ENCODE peak calls at places on chromosome 5, in seven cellular contexts. B, C, V, A, Q, L and F are unnamed samples.

GRCh38 chr5:128378196-128378595 is 159.8 kb downstream of the FBN2 start:
- DNase-seq in B (no peak), C (no peak), V (no peak), A (no peak), Q (no peak), L (no peak), F (no peak)

GRCh38 chr5:146461319-146461718 is 14.2 kb downstream of the TCERG1 start:
- DNase-seq in B (no peak), C (no peak), V (no peak), A (no peak), Q (no peak), L (no peak), F (no peak)

GRCh38 chr5:98839469-98840383 is 66.3 kb downstream of the RGMB start:
- DNase-seq in B (peak), C (peak), V (no peak), A (no peak), Q (peak), L (peak), F (peak)

GRCh38 chr5:169384661-169385060 is 83.7 kb upstream of the SLIT3 start:
- DNase-seq in B (no peak), C (no peak), V (no peak), A (no peak), Q (no peak), L (peak), F (no peak)

GRCh38 chr5:156675402-156675801 is 174.7 kb upstream of the PPP1R2B start:
- DNase-seq in B (peak), C (no peak), V (no peak), A (no peak), Q (no peak), L (no peak), F (no peak)

GRCh38 chr5:111439473-111440075 is 72.8 kb downstream of the STARD4 start:
- DNase-seq in B (no peak), C (no peak), V (no peak), A (no peak), Q (no peak), L (no peak), F (no peak)

GRCh38 chr5:71483355-71483754 is 27.9 kb downstream of the BDP1 start:
- DNase-seq in B (peak), C (no peak), V (no peak), A (peak), Q (no peak), L (no peak), F (no peak)

GRCh38 chr5:153569036-153569435 is 78.6 kb downstream of the GRIA1 start:
- DNase-seq in B (no peak), C (no peak), V (no peak), A (no peak), Q (no peak), L (no peak), F (no peak)

GRCh38 chr5:78896128-78896527 is 89.0 kb downstream of the ARSB start:
- DNase-seq in B (no peak), C (no peak), V (no peak), A (no peak), Q (no peak), L (no peak), F (no peak)

GRCh38 chr5:98258939-98259338 is 514.5 kb upstream of the RGMB start:
- DNase-seq in B (no peak), C (no peak), V (no peak), A (no peak), Q (no peak), L (no peak), F (no peak)

GRCh38 chr5:124665625-124666024 is 80.8 kb downstream of the ZNF608 start:
- DNase-seq in B (no peak), C (no peak), V (no peak), A (no peak), Q (no peak), L (no peak), F (no peak)

GRCh38 chr5:56594821-56595220 is 220.5 kb upstream of the MAP3K1 start:
- DNase-seq in B (no peak), C (no peak), V (no peak), A (no peak), Q (no peak), L (no peak), F (no peak)

GRCh38 chr5:179836225-179837019 is 15.7 kb downstream of the SQSTM1 start:
- DNase-seq in B (no peak), C (no peak), V (peak), A (no peak), Q (peak), L (no peak), F (peak)

GRCh38 chr5:132058646-132059042 is 1.8 kb upstream of the IL3 start:
- DNase-seq in B (no peak), C (no peak), V (no peak), A (no peak), Q (no peak), L (peak), F (no peak)

GRCh38 chr5:139210585-139210984 is 12.4 kb upstream of the SIL1 start:
- DNase-seq in B (no peak), C (no peak), V (no peak), A (no peak), Q (no peak), L (no peak), F (no peak)

GRCh38 chr5:56328753-56329560 is 95.8 kb upstream of the ANKRD55 start:
- DNase-seq in B (peak), C (no peak), V (peak), A (no peak), Q (no peak), L (no peak), F (no peak)

GRCh38 chr5:125424374-125424773 is 677.9 kb upstream of the ZNF608 start:
- DNase-seq in B (no peak), C (no peak), V (no peak), A (no peak), Q (no peak), L (no peak), F (no peak)

GRCh38 chr5:137575847-137576246 is 76.7 kb upstream of the SPOCK1 start:
- DNase-seq in B (no peak), C (no peak), V (no peak), A (no peak), Q (no peak), L (no peak), F (no peak)

GRCh38 chr5:103941554-103941953 is 379.0 kb upstream of the NUDT12 start:
- DNase-seq in B (no peak), C (no peak), V (no peak), A (no peak), Q (no peak), L (no peak), F (no peak)

GRCh38 chr5:103938151-103938671 is 375.6 kb upstream of the NUDT12 start:
- DNase-seq in B (no peak), C (no peak), V (no peak), A (no peak), Q (no peak), L (no peak), F (no peak)

GRCh38 chr5:103942587-103943186 is 380.1 kb upstream of the NUDT12 start:
- DNase-seq in B (no peak), C (no peak), V (peak), A (no peak), Q (no peak), L (peak), F (no peak)

GRCh38 chr5:103943243-103943642 is 380.7 kb upstream of the NUDT12 start:
- DNase-seq in B (no peak), C (no peak), V (no peak), A (no peak), Q (no peak), L (peak), F (no peak)
- H3K4me3 ChIP-seq in B (no peak), C (no peak), V (no peak), A (no peak), Q (no peak), L (no peak), F (no peak)

GRCh38 chr5:108543486-108543885 is 161.6 kb upstream of the FBXL17 start:
- DNase-seq in B (no peak), C (peak), V (no peak), A (no peak), Q (no peak), L (no peak), F (no peak)

GRCh38 chr5:108536321-108536720 is 154.4 kb upstream of the FBXL17 start:
- DNase-seq in B (no peak), C (no peak), V (no peak), A (no peak), Q (no peak), L (no peak), F (no peak)

GRCh38 chr5:108545301-108545700 is 163.4 kb upstream of the FBXL17 start:
- DNase-seq in B (no peak), C (no peak), V (no peak), A (no peak), Q (no peak), L (no peak), F (no peak)

DNA sequence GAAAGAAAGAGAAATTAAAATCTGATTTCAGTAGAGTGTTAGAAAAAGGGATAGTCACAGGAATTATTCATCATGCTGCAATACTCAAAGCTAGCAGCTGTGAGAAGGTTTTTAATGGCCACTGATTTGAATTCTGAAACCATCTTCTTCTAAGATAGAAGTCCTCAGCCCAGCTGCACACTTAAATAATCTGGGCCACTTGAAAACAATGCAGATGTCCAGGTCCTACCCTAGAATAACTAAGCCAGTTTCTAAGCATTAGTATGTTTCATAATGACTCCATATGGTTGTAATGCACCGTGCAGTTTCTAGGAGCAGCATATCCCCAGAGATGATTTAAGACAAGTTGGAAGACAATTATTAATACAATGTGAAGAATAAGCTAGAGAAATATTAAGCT is 159.9 kb upstream of the FBXL17 start:
- DNase-seq in B (no peak), C (no peak), V (no peak), A (no peak), Q (no peak), L (no peak), F (no peak)
- H3K9ac ChIP-seq in B (no peak), C (no peak), V (no peak), A (no peak), Q (no peak), L (no peak), F (no peak)

GRCh38 chr5:7867260-7867659 is 1.6 kb downstream of the FASTKD3 start:
- DNase-seq in B (no peak), C (no peak), V (no peak), A (no peak), Q (no peak), L (no peak), F (no peak)
- H3K4me3 ChIP-seq in B (no peak), C (peak), V (no peak), A (no peak), Q (no peak), L (no peak), F (peak)

GRCh38 chr5:177329883-177330282 is 18.2 kb upstream of the MXD3 start:
- DNase-seq in B (no peak), C (no peak), V (no peak), A (no peak), Q (no peak), L (no peak), F (peak)

GRCh38 chr5:177327539-177328522 is 16.1 kb upstream of the MXD3 start:
- DNase-seq in B (no peak), C (no peak), V (no peak), A (no peak), Q (no peak), L (no peak), F (peak)

GRCh38 chr5:177328545-177329231 is 17.0 kb upstream of the MXD3 start:
- DNase-seq in B (no peak), C (no peak), V (no peak), A (no peak), Q (no peak), L (no peak), F (peak)

GRCh38 chr5:177320879-177321278 is 9.2 kb upstream of the MXD3 start:
- DNase-seq in B (no peak), C (peak), V (no peak), A (no peak), Q (no peak), L (no peak), F (peak)

GRCh38 chr5:177325868-177326381 is 14.2 kb upstream of the MXD3 start:
- DNase-seq in B (peak), C (no peak), V (no peak), A (no peak), Q (no peak), L (no peak), F (peak)
- H3K9ac ChIP-seq in B (no peak), C (no peak), V (no peak), A (no peak), Q (peak), L (no peak), F (no peak)

DNA sequence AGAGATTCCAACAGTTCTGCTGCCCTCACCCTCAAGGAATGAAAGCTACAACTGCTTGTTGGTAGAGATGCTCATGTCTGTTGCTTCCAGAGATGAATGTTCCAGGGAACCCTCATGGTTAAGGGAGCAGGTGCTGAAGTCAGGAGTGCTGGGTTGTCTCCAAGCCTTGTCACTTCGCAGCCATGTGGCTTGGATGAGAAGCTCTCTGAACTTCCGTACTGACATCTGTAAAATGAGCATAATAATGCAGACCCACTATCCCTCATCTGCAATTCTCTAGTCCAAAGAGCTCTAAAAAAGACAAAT is 133.3 kb upstream of the ADRA1B start:
- DNase-seq in B (no peak), C (no peak), V (no peak), A (no peak), Q (no peak), L (no peak), F (no peak)
- H3K4me3 ChIP-seq in B (no peak), C (no peak), V (no peak), A (no peak), Q (no peak), L (no peak), F (no peak)

DNA sequence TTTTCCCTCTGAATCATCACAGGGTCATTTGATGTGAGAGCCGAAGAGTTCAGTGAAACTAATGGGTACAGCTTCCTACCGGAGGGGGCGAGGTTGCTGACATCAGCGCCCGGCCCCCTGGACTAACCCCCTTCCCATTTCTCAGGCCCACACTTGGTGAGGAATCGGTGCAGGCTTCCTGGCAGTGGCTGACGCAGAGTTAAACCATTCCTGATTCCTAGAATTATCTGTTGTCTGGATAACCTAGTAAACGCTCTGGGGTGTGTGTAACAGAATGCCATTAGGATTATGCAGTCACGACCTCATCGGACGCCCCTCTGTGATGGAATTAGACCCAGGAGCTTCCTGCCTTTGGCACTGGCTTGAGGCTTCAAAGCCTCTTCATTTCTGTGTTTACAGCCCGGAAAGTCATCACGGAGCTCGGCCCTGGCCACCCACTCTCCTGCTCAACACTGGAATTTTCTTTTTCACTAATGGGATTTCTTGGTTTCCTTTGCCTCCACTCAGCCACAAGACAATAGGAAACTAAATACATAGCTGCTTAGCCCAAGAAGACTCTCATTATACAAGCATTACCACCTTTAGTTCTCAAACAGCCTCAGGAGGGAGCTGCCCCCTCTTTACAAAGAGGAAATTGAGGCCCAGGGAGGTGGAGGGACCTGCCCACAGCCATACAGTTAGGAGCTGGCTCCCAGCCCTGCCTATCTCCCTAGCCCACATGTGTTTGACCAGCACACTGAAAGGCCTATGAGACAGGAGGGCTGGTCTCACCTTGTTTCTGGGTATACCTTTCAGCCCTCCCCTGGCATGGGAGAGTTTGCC is 61.3 kb upstream of the RPL26L1 start:
- DNase-seq in B (no peak), C (no peak), V (no peak), A (no peak), Q (no peak), L (no peak), F (no peak)
- H3K9ac ChIP-seq in B (no peak), C (no peak), V (no peak), A (no peak), Q (no peak), L (peak), F (peak)

GRCh38 chr5:52915176-52915875 is 73.8 kb upstream of the ITGA2 start:
- DNase-seq in B (peak), C (peak), V (peak), A (peak), Q (peak), L (peak), F (peak)
- H3K4me3 ChIP-seq in B (no peak), C (no peak), V (peak), A (no peak), Q (no peak), L (peak), F (peak)

DNA sequence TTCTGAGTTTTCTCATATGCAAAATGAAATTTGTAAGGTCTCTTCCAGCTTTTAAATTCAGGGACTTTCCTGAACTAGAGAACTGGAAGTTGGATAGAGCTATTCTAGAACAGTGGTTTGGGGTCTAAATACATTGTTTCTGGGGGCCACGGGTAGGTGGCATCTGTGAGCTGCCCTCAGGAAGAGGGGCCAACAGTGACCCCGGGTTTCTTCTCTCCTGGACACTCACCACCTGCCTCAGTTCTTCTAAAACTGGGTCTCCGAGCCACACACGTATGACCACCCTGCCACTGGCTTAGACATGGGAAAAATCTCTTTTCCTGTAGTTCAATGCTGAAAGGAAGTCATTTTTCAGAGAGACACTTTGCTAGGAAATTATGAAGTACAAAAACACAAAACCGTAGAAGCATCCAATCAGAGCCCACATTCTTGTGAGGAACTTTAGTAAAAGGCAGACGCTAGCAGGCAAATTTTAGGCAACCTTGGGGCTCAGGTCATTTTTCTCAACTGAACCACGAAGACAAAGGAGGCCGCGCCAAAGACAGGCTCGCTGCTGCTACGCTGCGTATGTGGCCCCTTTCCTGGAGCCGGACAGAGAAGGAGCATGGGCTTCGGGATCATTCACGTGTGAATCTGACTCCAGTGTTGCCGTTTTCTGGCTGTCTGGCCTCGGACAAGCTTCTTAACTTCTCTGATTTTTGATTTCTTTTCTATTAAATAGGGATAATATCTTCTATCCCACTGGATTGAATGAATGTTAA is 50.5 kb upstream of the ZNF366 start:
- DNase-seq in B (no peak), C (no peak), V (no peak), A (no peak), Q (no peak), L (no peak), F (no peak)
- H3K9ac ChIP-seq in B (no peak), C (no peak), V (no peak), A (no peak), Q (no peak), L (no peak), F (no peak)

GRCh38 chr5:95708876-95709275 is 22.3 kb upstream of the RHOBTB3 start:
- DNase-seq in B (no peak), C (no peak), V (no peak), A (no peak), Q (no peak), L (no peak), F (no peak)

GRCh38 chr5:95711501-95712346 is 19.4 kb upstream of the RHOBTB3 start:
- DNase-seq in B (peak), C (no peak), V (no peak), A (no peak), Q (peak), L (no peak), F (no peak)

GRCh38 chr5:95707055-95707454 is 24.1 kb upstream of the RHOBTB3 start:
- DNase-seq in B (no peak), C (no peak), V (no peak), A (no peak), Q (no peak), L (no peak), F (no peak)

GRCh38 chr5:95712347-95712958 is 18.7 kb upstream of the RHOBTB3 start:
- DNase-seq in B (peak), C (no peak), V (no peak), A (peak), Q (peak), L (peak), F (no peak)

GRCh38 chr5:95709967-95710650 is 21.0 kb upstream of the RHOBTB3 start:
- DNase-seq in B (peak), C (no peak), V (no peak), A (peak), Q (peak), L (no peak), F (peak)
- H3K4me3 ChIP-seq in B (no peak), C (no peak), V (no peak), A (no peak), Q (peak), L (no peak), F (no peak)

GRCh38 chr5:115815006-115815692 is 1.3 kb downstream of the CDO1 start:
- DNase-seq in B (no peak), C (no peak), V (no peak), A (no peak), Q (no peak), L (peak), F (no peak)
- H3K9ac ChIP-seq in B (peak), C (no peak), V (no peak), A (no peak), Q (no peak), L (no peak), F (no peak)